ENCODE peak calls at places on chromosomes 3 and 15, in nine cellular contexts. One of them, this sample, is unnamed.
A peak's percentile ranks its signal among the peaks of the same experiment; 100 is the strongest.

GRCh38 chr3:11238057-11238456 is 34.1 kb upstream of the ATG7 start:
- DNase-seq in H1: no peak
- DNase-seq in fibroblast of lung: peak; percentile 97
- DNase-seq in PC-9: peak; percentile 91
- DNase-seq in mammary epithelial cell: peak; percentile 81
- DNase-seq in MM.1S: no peak
- DNase-seq in DND-41: no peak
- DNase-seq in K562: no peak
- DNase-seq in GM23338: no peak
- DNase-seq in this sample: no peak

GRCh38 chr3:134067311-134068161 is 37.8 kb upstream of the SLCO2A1 start:
- DNase-seq in DND-41: no peak
- DNase-seq in mammary epithelial cell: no peak
- DNase-seq in PC-9: no peak
- DNase-seq in K562: no peak
- DNase-seq in fibroblast of lung: no peak
- DNase-seq in MM.1S: no peak
- DNase-seq in H1: no peak
- DNase-seq in GM23338: no peak
- DNase-seq in this sample: no peak

GRCh38 chr3:120741837-120742197 is 499 bp downstream of the RABL3 start:
- DNase-seq in fibroblast of lung: no peak
- DNase-seq in DND-41: no peak
- DNase-seq in H1: no peak
- DNase-seq in mammary epithelial cell: no peak
- DNase-seq in K562: no peak
- DNase-seq in MM.1S: no peak
- DNase-seq in GM23338: no peak
- DNase-seq in PC-9: no peak
- DNase-seq in this sample: no peak

GRCh38 chr3:57910988-57911387 is 97.2 kb upstream of the FLNB start:
- DNase-seq in mammary epithelial cell: no peak
- DNase-seq in GM23338: peak; percentile 57
- DNase-seq in H1: no peak
- DNase-seq in PC-9: no peak
- DNase-seq in DND-41: peak; percentile 35
- DNase-seq in fibroblast of lung: peak; percentile 17
- DNase-seq in MM.1S: peak; percentile 23
- DNase-seq in K562: no peak
- DNase-seq in this sample: peak; percentile 35

GRCh38 chr3:57557088-57557537 is 1.0 kb downstream of the PDE12 start:
- DNase-seq in GM23338: peak; percentile 52
- DNase-seq in H1: no peak
- DNase-seq in fibroblast of lung: peak; percentile 49
- DNase-seq in K562: peak; percentile 32
- DNase-seq in DND-41: peak; percentile 48
- DNase-seq in mammary epithelial cell: peak; percentile 56
- DNase-seq in PC-9: no peak
- DNase-seq in MM.1S: peak; percentile 48
- DNase-seq in this sample: peak; percentile 24

GRCh38 chr3:127823590-127823857 is 1.2 kb upstream of the MGLL start:
- DNase-seq in K562: no peak
- DNase-seq in H1: no peak
- DNase-seq in MM.1S: no peak
- DNase-seq in mammary epithelial cell: no peak
- DNase-seq in DND-41: no peak
- DNase-seq in GM23338: no peak
- DNase-seq in PC-9: no peak
- DNase-seq in fibroblast of lung: no peak
- DNase-seq in this sample: no peak

GRCh38 chr3:152026033-152026556 is 152.7 kb downstream of the SUCNR1 start:
- DNase-seq in K562: no peak
- DNase-seq in MM.1S: no peak
- DNase-seq in mammary epithelial cell: peak; percentile 66
- DNase-seq in DND-41: no peak
- DNase-seq in GM23338: no peak
- DNase-seq in H1: no peak
- DNase-seq in fibroblast of lung: peak; percentile 85
- DNase-seq in PC-9: peak; percentile 90
- DNase-seq in this sample: no peak

GRCh38 chr3:180610981-180611380 is 9.0 kb downstream of the TTC14 start:
- DNase-seq in GM23338: no peak
- DNase-seq in fibroblast of lung: no peak
- DNase-seq in mammary epithelial cell: no peak
- DNase-seq in PC-9: no peak
- DNase-seq in MM.1S: no peak
- DNase-seq in DND-41: no peak
- DNase-seq in H1: no peak
- DNase-seq in K562: no peak
- DNase-seq in this sample: no peak

GRCh38 chr3:125313060-125313635 is 62.0 kb downstream of the ZNF148 start:
- DNase-seq in GM23338: no peak
- DNase-seq in K562: peak; percentile 5
- DNase-seq in DND-41: no peak
- DNase-seq in fibroblast of lung: peak; percentile 56
- DNase-seq in H1: no peak
- DNase-seq in mammary epithelial cell: peak; percentile 19
- DNase-seq in MM.1S: no peak
- DNase-seq in PC-9: no peak
- DNase-seq in this sample: no peak

GRCh38 chr15:65368646-65369045 is 9.2 kb downstream of the IGDCC3 start:
- DNase-seq in mammary epithelial cell: no peak
- DNase-seq in GM23338: peak; percentile 28
- DNase-seq in DND-41: no peak
- DNase-seq in K562: no peak
- DNase-seq in fibroblast of lung: no peak
- DNase-seq in H1: no peak
- DNase-seq in MM.1S: no peak
- DNase-seq in PC-9: no peak
- DNase-seq in this sample: peak; percentile 49
- TF ChIP-seq EZH2 in mammary epithelial cell: no peak
- TF ChIP-seq EZH2 in GM23338: no peak
- TF ChIP-seq EZH2 in DND-41: no peak
- TF ChIP-seq EZH2 in K562: no peak
- TF ChIP-seq EZH2 in fibroblast of lung: no peak
- TF ChIP-seq EZH2 in H1: no peak
- TF ChIP-seq EZH2 in MM.1S: no peak
- TF ChIP-seq EZH2 in PC-9: no peak
- TF ChIP-seq EZH2 in this sample: no peak

DNA sequence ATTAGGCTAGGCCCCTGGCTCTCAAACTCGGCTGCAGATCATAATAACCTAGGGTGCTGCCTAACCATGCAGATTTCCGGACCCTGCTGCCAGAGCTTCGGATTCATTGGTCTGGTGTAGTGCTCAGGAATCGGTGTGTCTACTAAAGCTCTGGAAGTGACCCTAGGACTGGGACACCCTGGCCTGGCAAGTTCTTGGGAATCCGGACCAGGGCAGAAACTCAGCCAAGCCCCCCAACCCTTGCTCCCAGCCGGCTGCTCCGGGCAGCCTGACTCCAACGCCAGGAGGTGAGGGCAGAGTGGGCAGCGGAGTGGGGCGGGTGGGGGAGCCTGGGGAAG is 23.0 kb downstream of the IGDCC3 start:
- DNase-seq in MM.1S: no peak
- DNase-seq in GM23338: no peak
- DNase-seq in fibroblast of lung: no peak
- DNase-seq in K562: no peak
- DNase-seq in mammary epithelial cell: no peak
- DNase-seq in PC-9: no peak
- DNase-seq in DND-41: no peak
- DNase-seq in H1: no peak
- DNase-seq in this sample: no peak
- TF ChIP-seq EZH2 in MM.1S: no peak
- TF ChIP-seq EZH2 in GM23338: no peak
- TF ChIP-seq EZH2 in fibroblast of lung: peak; percentile 92
- TF ChIP-seq EZH2 in K562: no peak
- TF ChIP-seq EZH2 in mammary epithelial cell: no peak
- TF ChIP-seq EZH2 in PC-9: no peak
- TF ChIP-seq EZH2 in DND-41: no peak
- TF ChIP-seq EZH2 in H1: no peak
- TF ChIP-seq EZH2 in this sample: no peak

DNA sequence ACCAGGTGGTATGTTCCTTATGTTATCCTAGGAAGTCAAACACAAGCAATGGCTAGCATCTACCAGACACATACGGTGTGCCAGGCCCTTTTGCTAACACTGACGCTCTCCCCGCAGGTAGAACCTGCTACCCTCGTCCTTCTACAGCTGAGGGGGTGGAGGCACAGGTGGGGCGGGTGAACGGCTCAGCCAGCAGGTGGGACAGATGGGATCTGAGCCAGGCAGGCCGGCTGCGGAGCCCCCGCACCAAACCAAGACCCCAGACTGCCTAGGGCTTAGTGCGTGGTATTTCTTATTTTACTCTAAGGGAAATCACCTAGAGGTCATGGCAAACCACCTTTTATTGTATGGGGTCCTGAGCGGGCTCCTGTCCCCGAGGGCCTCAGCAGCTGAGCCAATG is 53.9 kb upstream of the PCSK6 start:
- DNase-seq in fibroblast of lung: no peak
- DNase-seq in GM23338: no peak
- DNase-seq in PC-9: no peak
- DNase-seq in DND-41: no peak
- DNase-seq in H1: no peak
- DNase-seq in MM.1S: no peak
- DNase-seq in mammary epithelial cell: no peak
- DNase-seq in K562: no peak
- DNase-seq in this sample: no peak
- TF ChIP-seq EZH2 in fibroblast of lung: no peak
- TF ChIP-seq EZH2 in GM23338: no peak
- TF ChIP-seq EZH2 in PC-9: no peak
- TF ChIP-seq EZH2 in DND-41: no peak
- TF ChIP-seq EZH2 in H1: no peak
- TF ChIP-seq EZH2 in MM.1S: no peak
- TF ChIP-seq EZH2 in mammary epithelial cell: no peak
- TF ChIP-seq EZH2 in K562: no peak
- TF ChIP-seq EZH2 in this sample: no peak

GRCh38 chr3:184778426-184779332 is 33.3 kb upstream of the VPS8 start:
- DNase-seq in PC-9: no peak
- DNase-seq in K562: no peak
- DNase-seq in H1: no peak
- DNase-seq in mammary epithelial cell: no peak
- DNase-seq in fibroblast of lung: no peak
- DNase-seq in DND-41: no peak
- DNase-seq in MM.1S: no peak
- DNase-seq in GM23338: no peak
- DNase-seq in this sample: no peak
- TF ChIP-seq EZH2 in PC-9: no peak
- TF ChIP-seq EZH2 in K562: no peak
- TF ChIP-seq EZH2 in H1: no peak
- TF ChIP-seq EZH2 in mammary epithelial cell: no peak
- TF ChIP-seq EZH2 in fibroblast of lung: no peak
- TF ChIP-seq EZH2 in DND-41: no peak
- TF ChIP-seq EZH2 in MM.1S: no peak
- TF ChIP-seq EZH2 in GM23338: no peak
- TF ChIP-seq EZH2 in this sample: no peak

GRCh38 chr3:147359177-147360062 is 46.9 kb downstream of the ZIC4 start:
- DNase-seq in DND-41: no peak
- DNase-seq in fibroblast of lung: no peak
- DNase-seq in MM.1S: no peak
- DNase-seq in H1: no peak
- DNase-seq in GM23338: peak; percentile 64
- DNase-seq in PC-9: no peak
- DNase-seq in mammary epithelial cell: no peak
- DNase-seq in K562: no peak
- DNase-seq in this sample: peak; percentile 79
- TF ChIP-seq EZH2 in DND-41: no peak
- TF ChIP-seq EZH2 in fibroblast of lung: peak; percentile 48
- TF ChIP-seq EZH2 in MM.1S: no peak
- TF ChIP-seq EZH2 in H1: peak; percentile 93
- TF ChIP-seq EZH2 in GM23338: peak; percentile 87
- TF ChIP-seq EZH2 in PC-9: no peak
- TF ChIP-seq EZH2 in mammary epithelial cell: no peak
- TF ChIP-seq EZH2 in K562: no peak
- TF ChIP-seq EZH2 in this sample: peak; percentile 91

GRCh38 chr3:62375655-62376054 is 2.3 kb upstream of the FEZF2 start:
- DNase-seq in GM23338: peak; percentile 43
- DNase-seq in PC-9: no peak
- DNase-seq in mammary epithelial cell: no peak
- DNase-seq in K562: no peak
- DNase-seq in H1: no peak
- DNase-seq in MM.1S: no peak
- DNase-seq in fibroblast of lung: no peak
- DNase-seq in DND-41: no peak
- DNase-seq in this sample: peak; percentile 34

GRCh38 chr3:62372621-62373041 is 719 bp downstream of the FEZF2 start:
- DNase-seq in H1: no peak
- DNase-seq in MM.1S: no peak
- DNase-seq in PC-9: no peak
- DNase-seq in K562: no peak
- DNase-seq in GM23338: no peak
- DNase-seq in mammary epithelial cell: no peak
- DNase-seq in DND-41: no peak
- DNase-seq in fibroblast of lung: peak; percentile 8
- DNase-seq in this sample: peak; percentile 62

GRCh38 chr3:62373215-62373614 is at the start of gene FEZF2:
- DNase-seq in MM.1S: no peak
- DNase-seq in fibroblast of lung: no peak
- DNase-seq in mammary epithelial cell: no peak
- DNase-seq in H1: no peak
- DNase-seq in DND-41: no peak
- DNase-seq in PC-9: no peak
- DNase-seq in GM23338: peak; percentile 84
- DNase-seq in K562: no peak
- DNase-seq in this sample: peak; percentile 79

GRCh38 chr3:62374375-62374876 is 1.1 kb upstream of the FEZF2 start:
- DNase-seq in fibroblast of lung: peak; percentile 26
- DNase-seq in H1: no peak
- DNase-seq in DND-41: no peak
- DNase-seq in mammary epithelial cell: peak; percentile 24
- DNase-seq in PC-9: no peak
- DNase-seq in GM23338: peak; percentile 68
- DNase-seq in MM.1S: no peak
- DNase-seq in K562: no peak
- DNase-seq in this sample: peak; percentile 87

GRCh38 chr3:62373714-62374333 is 474 bp upstream of the FEZF2 start:
- DNase-seq in mammary epithelial cell: no peak
- DNase-seq in MM.1S: no peak
- DNase-seq in PC-9: no peak
- DNase-seq in fibroblast of lung: no peak
- DNase-seq in K562: no peak
- DNase-seq in H1: no peak
- DNase-seq in GM23338: peak; percentile 26
- DNase-seq in DND-41: no peak
- DNase-seq in this sample: peak; percentile 49
- TF ChIP-seq EZH2 in mammary epithelial cell: peak; percentile 54
- TF ChIP-seq EZH2 in MM.1S: no peak
- TF ChIP-seq EZH2 in PC-9: no peak
- TF ChIP-seq EZH2 in fibroblast of lung: peak; percentile 95
- TF ChIP-seq EZH2 in K562: no peak
- TF ChIP-seq EZH2 in H1: peak; percentile 78
- TF ChIP-seq EZH2 in GM23338: no peak
- TF ChIP-seq EZH2 in DND-41: no peak
- TF ChIP-seq EZH2 in this sample: peak; percentile 43